ENCODE peak calls at places on chromosome 16, in four cellular contexts. One of them, this sample, is unnamed.
A peak's percentile ranks its signal among the peaks of the same experiment; 100 is the strongest.

GRCh38 chr16:19991614-19992013 is 82.1 kb downstream of the GPR139 start:
- DNase-seq in uterus: no peak
- DNase-seq in hepatocyte: no peak
- DNase-seq in kidney epithelial cell: no peak
- DNase-seq in this sample: no peak

GRCh38 chr16:57915811-57916479 is 55.0 kb downstream of the CNGB1 start:
- DNase-seq in uterus: no peak
- DNase-seq in hepatocyte: no peak
- DNase-seq in kidney epithelial cell: no peak
- DNase-seq in this sample: no peak

GRCh38 chr16:80254970-80255369 is 285.8 kb upstream of the DYNLRB2 start:
- DNase-seq in uterus: no peak
- DNase-seq in hepatocyte: no peak
- DNase-seq in kidney epithelial cell: no peak
- DNase-seq in this sample: no peak

GRCh38 chr16:67104061-67104460 is 5.7 kb upstream of the PHAF1 start:
- DNase-seq in uterus: no peak
- DNase-seq in hepatocyte: peak; percentile 26
- DNase-seq in kidney epithelial cell: no peak
- DNase-seq in this sample: no peak

GRCh38 chr16:14302031-14302398 is 230.9 kb downstream of the MRTFB start:
- DNase-seq in uterus: peak; percentile 55
- DNase-seq in hepatocyte: peak; percentile 87
- DNase-seq in kidney epithelial cell: no peak
- DNase-seq in this sample: no peak

GRCh38 chr16:72400257-72401078 is 228.5 kb upstream of the PMFBP1 start:
- DNase-seq in uterus: no peak
- DNase-seq in hepatocyte: peak; percentile 67
- DNase-seq in kidney epithelial cell: no peak
- DNase-seq in this sample: no peak

GRCh38 chr16:88781140-88782077 is 3.6 kb downstream of the PIEZO1 start:
- DNase-seq in uterus: no peak
- DNase-seq in hepatocyte: no peak
- DNase-seq in kidney epithelial cell: no peak
- DNase-seq in this sample: no peak

GRCh38 chr16:19108409-19109287 is 5.1 kb upstream of the ITPRIPL2 start:
- DNase-seq in uterus: no peak
- DNase-seq in hepatocyte: no peak
- DNase-seq in kidney epithelial cell: no peak
- DNase-seq in this sample: no peak

GRCh38 chr16:56477096-56477878 is 25.9 kb downstream of the OGFOD1 start:
- DNase-seq in uterus: no peak
- DNase-seq in hepatocyte: peak; percentile 17
- DNase-seq in kidney epithelial cell: peak; percentile 53
- DNase-seq in this sample: peak; percentile 70

GRCh38 chr16:1706386-1707192 is 594 bp downstream of the MAPK8IP3 start:
- DNase-seq in uterus: no peak
- DNase-seq in hepatocyte: peak; percentile 62
- DNase-seq in kidney epithelial cell: no peak
- DNase-seq in this sample: no peak

GRCh38 chr16:54055191-54055590 is 231.4 kb downstream of the IRX3 start:
- DNase-seq in uterus: no peak
- DNase-seq in hepatocyte: no peak
- DNase-seq in kidney epithelial cell: no peak
- DNase-seq in this sample: no peak

GRCh38 chr16:979859-980594 is 1.5 kb upstream of the SOX8 start:
- DNase-seq in uterus: no peak
- DNase-seq in hepatocyte: no peak
- DNase-seq in kidney epithelial cell: no peak
- DNase-seq in this sample: no peak

GRCh38 chr16:73040136-73040535 is 7.8 kb downstream of the ZFHX3 start:
- DNase-seq in uterus: no peak
- DNase-seq in hepatocyte: no peak
- DNase-seq in kidney epithelial cell: no peak
- DNase-seq in this sample: no peak

GRCh38 chr16:4612977-4613635 is 1.6 kb downstream of the UBALD1 start:
- DNase-seq in uterus: no peak
- DNase-seq in hepatocyte: no peak
- DNase-seq in kidney epithelial cell: no peak
- DNase-seq in this sample: no peak

GRCh38 chr16:27639588-27640276 is 89.8 kb downstream of the KATNIP start:
- DNase-seq in uterus: no peak
- DNase-seq in hepatocyte: peak; percentile 66
- DNase-seq in kidney epithelial cell: no peak
- DNase-seq in this sample: peak; percentile 10

GRCh38 chr16:47578573-47578972 is 117.4 kb downstream of the PHKB start:
- DNase-seq in uterus: no peak
- DNase-seq in hepatocyte: no peak
- DNase-seq in kidney epithelial cell: no peak
- DNase-seq in this sample: no peak

GRCh38 chr16:65769055-65769465 is 597.4 kb upstream of the CDH5 start:
- DNase-seq in uterus: no peak
- DNase-seq in hepatocyte: peak; percentile 45
- DNase-seq in kidney epithelial cell: no peak
- DNase-seq in this sample: no peak

GRCh38 chr16:1193143-1193824 is 31.8 kb downstream of the TPSG1 start:
- DNase-seq in uterus: no peak
- DNase-seq in hepatocyte: no peak
- DNase-seq in kidney epithelial cell: no peak
- DNase-seq in this sample: no peak

GRCh38 chr16:51553314-51553713 is 402.2 kb upstream of the SALL1 start:
- DNase-seq in uterus: no peak
- DNase-seq in hepatocyte: no peak
- DNase-seq in kidney epithelial cell: no peak
- DNase-seq in this sample: no peak

GRCh38 chr16:75087040-75087979 is 29.3 kb downstream of the LDHD start:
- DNase-seq in uterus: peak; percentile 51
- DNase-seq in hepatocyte: peak; percentile 60
- DNase-seq in kidney epithelial cell: no peak
- DNase-seq in this sample: no peak

GRCh38 chr16:56851671-56852400 is 13.2 kb upstream of the SLC12A3 start:
- DNase-seq in uterus: no peak
- DNase-seq in hepatocyte: no peak
- DNase-seq in kidney epithelial cell: no peak
- DNase-seq in this sample: no peak

GRCh38 chr16:4561565-4561964 is 5.4 kb downstream of the C16orf96 start:
- DNase-seq in uterus: no peak
- DNase-seq in hepatocyte: no peak
- DNase-seq in kidney epithelial cell: no peak
- DNase-seq in this sample: no peak

GRCh38 chr16:68350951-68351350 is 40.1 kb downstream of the PRMT7 start:
- DNase-seq in uterus: no peak
- DNase-seq in hepatocyte: no peak
- DNase-seq in kidney epithelial cell: no peak
- DNase-seq in this sample: no peak

GRCh38 chr16:20385844-20386832 is 18.4 kb downstream of the PDILT start:
- DNase-seq in uterus: peak; percentile 69
- DNase-seq in hepatocyte: peak; percentile 78
- DNase-seq in kidney epithelial cell: no peak
- DNase-seq in this sample: no peak

GRCh38 chr16:57383276-57384247 is 11.3 kb downstream of the CX3CL1 start:
- DNase-seq in uterus: peak; percentile 49
- DNase-seq in hepatocyte: peak; percentile 80
- DNase-seq in kidney epithelial cell: no peak
- DNase-seq in this sample: no peak

GRCh38 chr16:57617604-57618111 is 10.8 kb upstream of the ADGRG1 start:
- DNase-seq in uterus: no peak
- DNase-seq in hepatocyte: no peak
- DNase-seq in kidney epithelial cell: no peak
- DNase-seq in this sample: no peak

GRCh38 chr16:11384956-11385586 is 39.8 kb downstream of the RMI2 start:
- DNase-seq in uterus: no peak
- DNase-seq in hepatocyte: no peak
- DNase-seq in kidney epithelial cell: no peak
- DNase-seq in this sample: no peak

GRCh38 chr16:11389083-11389482 is 43.8 kb downstream of the RMI2 start:
- DNase-seq in uterus: no peak
- DNase-seq in hepatocyte: no peak
- DNase-seq in kidney epithelial cell: no peak
- DNase-seq in this sample: no peak

GRCh38 chr16:11386054-11386680 is 40.9 kb downstream of the RMI2 start:
- DNase-seq in uterus: no peak
- DNase-seq in hepatocyte: no peak
- DNase-seq in kidney epithelial cell: no peak
- DNase-seq in this sample: no peak

GRCh38 chr16:11384184-11384955 is 39.1 kb downstream of the RMI2 start:
- DNase-seq in uterus: no peak
- DNase-seq in hepatocyte: peak; percentile 3
- DNase-seq in kidney epithelial cell: no peak
- DNase-seq in this sample: no peak

DNA sequence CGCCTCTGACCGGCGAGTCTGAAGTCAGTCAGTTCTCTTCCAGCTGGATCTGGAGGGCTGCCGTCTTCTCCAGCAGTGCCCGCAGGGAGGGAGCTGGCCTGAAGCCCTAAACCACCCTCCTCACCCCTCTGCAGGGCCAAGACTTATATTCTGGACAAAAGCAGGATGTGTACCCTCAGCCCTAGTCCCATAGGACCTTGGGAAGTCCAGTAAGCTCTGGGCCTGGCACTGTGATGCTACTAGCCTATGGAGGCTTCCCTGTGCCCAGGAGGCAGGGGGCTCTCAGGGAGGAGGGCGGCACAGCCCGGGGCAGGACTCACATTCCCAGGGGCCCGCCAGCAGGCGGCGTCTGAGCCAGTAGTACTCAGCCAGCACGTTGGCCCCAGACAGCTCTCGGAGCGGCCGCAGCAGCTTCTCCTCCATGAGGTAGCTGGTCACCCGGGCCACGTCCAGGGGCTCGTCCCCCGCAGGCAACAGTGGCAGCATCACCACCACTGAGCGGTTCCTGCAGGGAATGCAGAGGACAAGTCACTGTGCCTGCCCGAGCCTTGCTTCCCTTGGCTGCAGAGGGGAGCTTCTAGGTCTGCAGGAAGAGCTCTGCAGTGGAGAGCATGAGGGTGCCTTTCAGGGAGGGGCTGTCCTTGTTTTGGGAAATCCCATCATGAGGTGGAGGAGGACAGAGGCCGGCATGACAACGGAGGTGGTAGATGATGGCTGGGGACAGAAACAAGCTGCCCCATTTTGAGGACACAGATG is 41.7 kb downstream of the RMI2 start:
- DNase-seq in uterus: no peak
- DNase-seq in hepatocyte: peak; percentile 66
- DNase-seq in kidney epithelial cell: no peak
- DNase-seq in this sample: no peak
- TF ChIP-seq CTCF in uterus: no peak
- TF ChIP-seq CTCF in hepatocyte: peak; percentile 44
- TF ChIP-seq CTCF in kidney epithelial cell: peak; percentile 68
- TF ChIP-seq CTCF in this sample: peak; percentile 75

GRCh38 chr16:83967838-83968482 is at the start of gene NECAB2:
- DNase-seq in uterus: no peak
- DNase-seq in hepatocyte: peak; percentile 71
- DNase-seq in kidney epithelial cell: no peak
- DNase-seq in this sample: no peak
- TF ChIP-seq CTCF in uterus: peak; percentile 49
- TF ChIP-seq CTCF in hepatocyte: peak; percentile 62
- TF ChIP-seq CTCF in kidney epithelial cell: peak; percentile 16
- TF ChIP-seq CTCF in this sample: peak; percentile 58

GRCh38 chr16:31277659-31278260 is 18.0 kb downstream of the ITGAM start:
- DNase-seq in uterus: no peak
- DNase-seq in hepatocyte: no peak
- DNase-seq in kidney epithelial cell: no peak
- DNase-seq in this sample: no peak

GRCh38 chr16:31273187-31273586 is 13.4 kb downstream of the ITGAM start:
- DNase-seq in uterus: no peak
- DNase-seq in hepatocyte: no peak
- DNase-seq in kidney epithelial cell: no peak
- DNase-seq in this sample: no peak

GRCh38 chr16:31276600-31276999 is 16.8 kb downstream of the ITGAM start:
- DNase-seq in uterus: no peak
- DNase-seq in hepatocyte: no peak
- DNase-seq in kidney epithelial cell: no peak
- DNase-seq in this sample: no peak

GRCh38 chr16:31273676-31274075 is 13.9 kb downstream of the ITGAM start:
- DNase-seq in uterus: no peak
- DNase-seq in hepatocyte: no peak
- DNase-seq in kidney epithelial cell: no peak
- DNase-seq in this sample: no peak

DNA sequence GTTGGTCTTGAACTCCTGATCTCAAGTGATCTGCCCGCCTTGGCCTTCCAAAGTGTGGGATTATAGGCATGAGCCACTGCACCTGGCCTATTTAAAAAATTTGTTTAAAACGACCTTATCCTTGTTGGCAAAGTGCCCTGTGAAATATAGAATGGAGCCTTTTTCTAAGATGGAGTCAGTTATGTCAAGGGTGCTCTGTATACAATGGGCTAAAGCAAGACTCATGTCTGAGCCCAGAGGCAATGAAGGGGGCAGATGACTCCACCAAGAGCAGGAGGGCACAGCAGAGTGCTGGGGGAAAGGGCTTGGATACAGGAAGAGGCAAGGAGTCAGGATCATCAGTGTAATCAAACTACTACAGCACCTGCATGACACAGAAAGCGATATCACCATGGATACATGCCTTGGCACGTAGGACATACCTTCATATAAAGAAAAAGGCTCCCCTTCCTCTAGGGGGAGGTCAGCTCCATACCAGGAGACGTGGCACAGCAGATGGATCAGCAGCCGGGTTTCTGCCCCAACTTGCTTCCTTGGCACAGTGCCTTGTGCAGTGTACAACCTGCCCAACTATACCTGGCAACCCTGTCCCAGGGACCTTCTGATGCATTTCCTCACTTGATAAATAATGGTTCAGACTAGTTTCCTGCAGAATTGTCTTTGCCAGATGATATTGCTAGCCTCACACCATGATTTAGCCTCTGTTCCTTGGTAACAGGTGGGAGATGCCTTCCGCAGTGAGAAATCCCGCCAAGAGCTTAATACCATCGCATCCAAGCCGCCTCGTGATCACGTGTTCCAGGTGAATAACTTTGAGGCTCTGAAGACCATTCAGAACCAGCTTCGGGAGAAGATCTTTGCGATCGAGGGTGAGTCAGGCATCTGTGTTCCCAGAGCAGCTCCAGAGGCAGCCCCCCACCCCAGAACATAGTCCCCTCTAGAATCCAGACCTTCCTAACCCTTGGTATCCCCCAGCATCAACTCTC is 15.3 kb downstream of the ITGAM start:
- DNase-seq in uterus: no peak
- DNase-seq in hepatocyte: no peak
- DNase-seq in kidney epithelial cell: no peak
- DNase-seq in this sample: no peak
- TF ChIP-seq CTCF in uterus: no peak
- TF ChIP-seq CTCF in hepatocyte: no peak
- TF ChIP-seq CTCF in kidney epithelial cell: no peak
- TF ChIP-seq CTCF in this sample: no peak

DNA sequence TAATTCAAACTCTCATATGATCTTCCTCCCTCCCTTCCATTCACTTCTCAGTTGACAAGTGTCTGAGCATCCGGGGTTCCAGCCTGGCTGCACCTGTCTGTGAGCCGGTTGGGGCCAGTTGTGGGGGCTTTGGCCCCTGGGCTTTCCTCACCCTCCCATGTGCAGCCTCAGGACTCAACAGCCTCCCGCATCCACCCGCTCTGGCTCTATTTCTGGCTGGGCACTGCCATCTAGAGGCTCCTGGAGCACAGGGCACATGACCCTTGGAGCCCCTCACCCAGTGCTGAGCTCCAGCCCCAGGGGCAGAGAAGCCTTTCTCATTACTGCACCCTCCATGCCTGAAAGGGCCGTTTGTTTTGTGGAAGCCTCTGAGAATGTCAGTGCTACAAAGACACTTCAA is 43.3 kb downstream of the HAPSTR1 start:
- DNase-seq in uterus: no peak
- DNase-seq in hepatocyte: peak; percentile 68
- DNase-seq in kidney epithelial cell: no peak
- DNase-seq in this sample: no peak
- TF ChIP-seq CTCF in uterus: no peak
- TF ChIP-seq CTCF in hepatocyte: peak; percentile 55
- TF ChIP-seq CTCF in kidney epithelial cell: peak; percentile 72
- TF ChIP-seq CTCF in this sample: peak; percentile 74

This sample was measured in AG04449.